ENCODE peak calls at places on chromosomes 16 and 17, in six cellular contexts. C is PC-9, N is GM23248, W is neural progenitor cell, F is PC-3, D is GM23338. P is an unnamed sample.

GRCh38 chr16:72947379-72948237 is 100.3 kb downstream of the ZFHX3 start:
- DNase-seq in F (no peak), N (peak; percentile 29), D (no peak), W (peak; percentile 82), C (no peak), P (no peak)

GRCh38 chr16:85313541-85314208 is 201.4 kb upstream of the CIBAR2 start:
- DNase-seq in D (no peak), C (no peak), F (no peak), N (peak; percentile 48), W (no peak), P (no peak)

GRCh38 chr16:13885700-13886099 is 34.3 kb upstream of the ERCC4 start:
- DNase-seq in C (no peak), N (no peak), W (no peak), F (no peak), D (no peak), P (no peak)

GRCh38 chr16:70391881-70392481 is 45.3 kb downstream of the DDX19A start:
- DNase-seq in F (peak; percentile 67), N (peak; percentile 95), W (no peak), C (peak; percentile 33), D (no peak), P (no peak)

GRCh38 chr16:85104821-85105391 is 7.4 kb downstream of the CIBAR2 start:
- DNase-seq in F (no peak), C (no peak), W (no peak), D (no peak), N (no peak), P (no peak)

GRCh38 chr16:58025351-58026138 is at the start of gene MMP15:
- DNase-seq in F (peak; percentile 68), N (peak; percentile 73), C (peak; percentile 94), D (peak; percentile 99), W (peak; percentile 91), P (peak; percentile 71)

GRCh38 chr17:8354196-8354595 is 14.6 kb downstream of the ODF4 start:
- DNase-seq in D (no peak), F (no peak), N (no peak), W (no peak), C (no peak), P (no peak)

GRCh38 chr16:18983565-18984424 is at the start of gene TMC7:
- DNase-seq in F (peak; percentile 87), C (peak; percentile 94), D (peak; percentile 97), W (peak; percentile 97), N (peak; percentile 93), P (peak; percentile 9)

GRCh38 chr16:27429981-27430441 is 28.0 kb downstream of the IL21R start:
- DNase-seq in N (no peak), F (no peak), C (no peak), D (no peak), W (no peak), P (no peak)

GRCh38 chr16:85767569-85767968 is 16.7 kb upstream of the C16orf74 start:
- DNase-seq in W (no peak), C (peak; percentile 68), D (no peak), N (peak; percentile 96), F (peak; percentile 81), P (no peak)

GRCh38 chr16:11916524-11917285 is 949 bp upstream of the GSPT1 start:
- DNase-seq in D (no peak), C (peak; percentile 70), W (no peak), F (peak; percentile 92), N (peak; percentile 81), P (no peak)

GRCh38 chr16:89431158-89431584 is 59.2 kb downstream of the ANKRD11 start:
- DNase-seq in C (no peak), N (peak; percentile 95), D (no peak), F (no peak), W (no peak), P (no peak)

GRCh38 chr17:49465352-49465751 is 29.7 kb upstream of the NGFR start:
- DNase-seq in N (no peak), W (no peak), D (no peak), C (no peak), F (no peak), P (no peak)

GRCh38 chr16:49282690-49283375 is 1.2 kb upstream of the CBLN1 start:
- DNase-seq in N (no peak), W (peak; percentile 49), C (no peak), F (no peak), D (peak; percentile 85), P (peak; percentile 28)

GRCh38 chr17:42673885-42674754 is 2.7 kb downstream of the PLEKHH3 start:
- DNase-seq in C (no peak), F (no peak), W (peak; percentile 74), D (peak; percentile 91), N (peak; percentile 70), P (no peak)

GRCh38 chr17:83190601-83191387 is 111.4 kb downstream of the METRNL start:
- DNase-seq in D (no peak), F (no peak), N (no peak), W (no peak), C (no peak), P (no peak)

GRCh38 chr17:57475786-57476185 is 219.5 kb downstream of the MSI2 start:
- DNase-seq in C (no peak), D (no peak), F (no peak), W (peak; percentile 48), N (no peak), P (no peak)

GRCh38 chr17:50690887-50691549 is 16.7 kb downstream of the ANKRD40 start:
- DNase-seq in D (no peak), W (no peak), F (no peak), N (no peak), C (no peak), P (no peak)

GRCh38 chr16:87384162-87384999 is 805 bp upstream of the FBXO31 start:
- DNase-seq in N (peak; percentile 80), C (peak; percentile 64), F (no peak), D (peak; percentile 79), W (no peak), P (no peak)

GRCh38 chr16:12874135-12874534 is 27.3 kb upstream of the SHISA9 start:
- DNase-seq in W (no peak), N (peak; percentile 86), C (peak; percentile 41), D (peak; percentile 35), F (peak; percentile 54), P (no peak)

GRCh38 chr16:27769561-27770222 is 219.7 kb downstream of the KATNIP start:
- DNase-seq in W (no peak), N (peak; percentile 15), C (peak; percentile 82), F (peak; percentile 7), D (no peak), P (no peak)

DNA sequence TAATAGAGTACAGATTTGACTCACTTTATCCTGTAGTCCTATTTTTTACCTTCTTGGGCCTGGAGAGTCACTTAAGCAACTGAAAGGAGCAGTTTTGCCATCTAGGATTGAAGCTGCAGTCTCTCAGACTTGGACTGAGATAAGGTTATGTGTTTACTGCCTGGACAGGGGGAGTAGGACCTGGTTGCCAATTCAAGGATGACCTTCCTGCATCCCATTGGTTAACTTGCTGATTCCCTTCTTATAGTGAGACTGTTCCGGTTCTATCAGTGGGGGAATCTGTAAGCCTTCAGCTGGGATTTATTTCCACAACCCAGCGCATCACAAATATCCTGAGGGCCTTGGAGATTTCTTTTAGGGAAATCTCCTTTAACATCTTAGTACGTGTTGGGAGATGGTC is 2.9 kb downstream of the UBN1 start:
- DNase-seq in W (no peak), N (peak; percentile 27), D (no peak), C (no peak), F (no peak), P (no peak)
- H3K4me3 ChIP-seq in W (no peak overlapping the region), N (peak overlapping the region; percentile 82), D (no peak overlapping the region), C (peak overlapping the region; percentile 28), F (peak overlapping the region; percentile 97), P (no peak overlapping the region)

DNA sequence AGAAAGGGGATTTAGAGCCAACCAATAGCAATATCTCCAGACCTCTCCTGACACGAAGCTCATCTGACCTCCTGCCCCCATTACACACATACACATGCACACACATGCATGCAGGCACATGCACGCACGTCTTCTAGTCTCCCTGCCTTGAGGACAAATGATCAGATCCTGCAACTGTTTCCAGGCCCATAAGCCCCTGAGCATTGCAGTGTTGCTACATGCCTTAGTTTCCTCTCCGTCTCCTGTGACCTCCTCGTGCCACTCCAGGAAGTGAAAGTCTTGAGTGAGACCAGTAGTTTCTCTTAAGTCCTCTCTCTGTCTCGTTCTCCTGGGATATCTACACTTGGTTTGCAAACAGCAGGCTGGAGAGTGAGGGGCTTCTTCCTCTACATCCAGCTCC is 8.2 kb downstream of the CIITA start:
- DNase-seq in N (no peak), C (no peak), F (no peak), W (no peak), D (no peak), P (no peak)
- H3F3A ChIP-seq in N (no peaks in the 10 kb centered on the region), C (no peaks in the 10 kb centered on the region), F (no peaks in the 10 kb centered on the region), W (no peaks in the 10 kb centered on the region), D (no peaks in the 10 kb centered on the region), P (peaks cover 19% of the 10 kb centered on the region)

GRCh38 chr16:55954906-55955305 is 79.7 kb upstream of the CES5A start:
- DNase-seq in N (no peak), D (no peak), F (no peak), C (no peak), W (no peak), P (no peak)

GRCh38 chr16:55955439-55955838 is 80.3 kb upstream of the CES5A start:
- DNase-seq in W (no peak), N (no peak), D (no peak), F (no peak), C (no peak), P (no peak)

DNA sequence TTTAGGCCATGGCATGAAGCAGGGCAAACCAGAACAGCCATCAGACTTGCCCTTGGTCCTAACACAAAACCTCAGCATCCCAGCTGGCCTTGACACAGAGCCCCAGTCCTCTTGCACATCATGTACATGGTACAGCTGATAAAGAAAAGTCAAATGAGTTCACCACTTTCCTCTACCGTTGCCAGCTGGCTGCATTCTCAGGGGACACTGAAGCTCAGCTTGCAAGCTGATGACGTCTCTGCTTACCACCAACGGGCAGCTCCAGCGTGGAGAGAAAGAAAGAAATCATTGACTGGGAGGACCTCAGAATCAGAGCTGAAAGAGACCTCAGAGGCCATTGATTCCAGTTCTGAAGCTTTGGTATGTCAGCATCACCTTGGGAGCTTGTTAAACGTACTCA is 80.7 kb upstream of the CES5A start:
- DNase-seq in F (no peak), W (no peak), D (no peak), C (no peak), N (no peak), P (no peak)
- TF ChIP-seq EZH2 in F (no peak), W (no peak), D (no peak), C (no peak), N (no peak), P (no peak)

GRCh38 chr16:23148166-23148512 is 1.1 kb downstream of the USP31 start:
- DNase-seq in C (no peak), N (peak; percentile 17), W (no peak), F (peak; percentile 6), D (no peak), P (no peak)

GRCh38 chr16:23146877-23147601 is 2.2 kb downstream of the USP31 start:
- DNase-seq in W (no peak), N (no peak), D (no peak), F (no peak), C (no peak), P (no peak)

GRCh38 chr16:23149267-23149992 is at the start of gene USP31:
- DNase-seq in F (peak; percentile 93), C (peak; percentile 98), D (peak; percentile 98), N (peak; percentile 99), W (peak; percentile 98), P (peak; percentile 95)

GRCh38 chr16:23148513-23149266 is 562 bp downstream of the USP31 start:
- DNase-seq in F (peak; percentile 40), C (peak; percentile 67), N (peak; percentile 69), W (peak; percentile 65), D (peak; percentile 57), P (peak; percentile 41)

DNA sequence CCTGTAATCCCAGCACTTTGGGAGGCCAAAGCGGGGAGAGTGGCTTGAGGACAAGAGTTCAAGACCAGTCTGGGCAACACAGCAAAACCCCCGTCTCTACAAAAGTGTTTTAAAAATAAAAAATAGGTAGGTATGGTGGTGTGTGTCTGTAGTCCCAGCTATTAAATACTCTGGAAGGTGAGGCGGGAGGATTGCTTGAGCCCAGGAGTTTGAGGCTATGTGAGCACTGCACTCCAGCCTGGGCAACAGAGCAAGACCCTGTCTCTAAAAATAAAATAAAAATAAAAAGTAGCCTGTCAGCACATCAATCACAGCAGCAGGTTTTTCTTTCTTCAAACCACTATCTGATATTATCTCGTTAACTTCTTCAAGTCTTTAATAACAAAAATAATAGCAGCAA is 1.6 kb downstream of the USP31 start:
- DNase-seq in F (no peak), N (no peak), W (no peak), C (no peak), D (no peak), P (no peak)
- H3K4me3 ChIP-seq in F (peak overlapping the region; percentile 75), N (peak overlapping the region; percentile 84), W (peak overlapping the region; percentile 88), C (peak overlapping the region; percentile 71), D (peak overlapping the region; percentile 86), P (peak overlapping the region; percentile 78)

P was measured in MM.1S.